ENCODE peak calls at places on chromosomes 2 and 18, in six cellular contexts. B is HTR-8/SVneo; T is vagina; C is activated effector memory CD4-positive, alpha-beta T cell treated with Interleukin-2 at 50 U/mL for 16 hours; R is SK-MEL-5; M is substantia nigra. W is an unnamed sample.

GRCh38 chr2:227206406-227206805 is 42.0 kb downstream of the COL4A3 start:
- DNase-seq in B (no peak), T (no peak), C (no peak), R (no peak), M (no peak), W (no peak)

GRCh38 chr2:218216336-218216673 is 684 bp upstream of the ARPC2 start:
- DNase-seq in B (no peak), T (no peak), C (no peak), R (no peak), M (no peak), W (peak)

GRCh38 chr2:130864830-130865229 is 28.1 kb downstream of the ARHGEF4 start:
- DNase-seq in B (peak), T (no peak), C (no peak), R (peak), M (no peak), W (peak)

GRCh38 chr2:241620419-241620769 is 16.6 kb downstream of the THAP4 start:
- DNase-seq in B (no peak), T (no peak), C (no peak), R (no peak), M (no peak), W (no peak)

GRCh38 chr2:47796090-47796697 is 13.2 kb downstream of the MSH6 start:
- DNase-seq in B (no peak), T (no peak), C (no peak), R (no peak), M (no peak), W (no peak)

GRCh38 chr18:29172151-29173015 is 995.5 kb upstream of the CDH2 start:
- DNase-seq in B (no peak), T (no peak), C (no peak), R (no peak), M (no peak), W (no peak)

GRCh38 chr2:150410809-150411208 is 76.7 kb downstream of the RND3 start:
- DNase-seq in B (peak), T (no peak), C (no peak), R (peak), M (no peak), W (no peak)

GRCh38 chr18:58223717-58224424 is 179.8 kb downstream of the NEDD4L start:
- DNase-seq in B (peak), T (no peak), C (no peak), R (peak), M (no peak), W (no peak)

GRCh38 chr2:142131016-142131714 is at the start of gene LRP1B:
- DNase-seq in B (peak), T (no peak), C (no peak), R (peak), M (peak), W (peak)

GRCh38 chr2:159863761-159864160 is 65.8 kb upstream of the CD302 start:
- DNase-seq in B (no peak), T (no peak), C (no peak), R (no peak), M (no peak), W (no peak)

GRCh38 chr2:216695401-216695821 is at the start of gene IGFBP5:
- DNase-seq in B (peak), T (no peak), C (no peak), R (peak), M (peak), W (peak)

GRCh38 chr2:9744256-9745004 is 98.8 kb upstream of the TAF1B start:
- DNase-seq in B (no peak), T (no peak), C (no peak), R (peak), M (no peak), W (no peak)

GRCh38 chr2:229179598-229179997 is 91.5 kb downstream of the PID1 start:
- DNase-seq in B (no peak), T (no peak), C (no peak), R (no peak), M (no peak), W (no peak)

GRCh38 chr2:198615972-198616371 is 811.6 kb downstream of the PLCL1 start:
- DNase-seq in B (no peak), T (no peak), C (no peak), R (no peak), M (no peak), W (no peak)

GRCh38 chr18:33034941-33035340 is 262.1 kb upstream of the KLHL14 start:
- DNase-seq in B (no peak), T (no peak), C (no peak), R (no peak), M (no peak), W (no peak)

GRCh38 chr2:185658766-185659165 is 79.8 kb upstream of the FSIP2 start:
- DNase-seq in B (no peak), T (no peak), C (no peak), R (no peak), M (no peak), W (no peak)

GRCh38 chr2:7609556-7610323 is 692.5 kb downstream of the RNF144A start:
- DNase-seq in B (no peak), T (no peak), C (no peak), R (no peak), M (no peak), W (no peak)

GRCh38 chr2:43818761-43819160 is 19.9 kb downstream of the ABCG5 start:
- DNase-seq in B (no peak), T (no peak), C (no peak), R (peak), M (no peak), W (no peak)

W was measured in sigmoid colon.